ENCODE peak calls at places on chromosome 13, in ten cellular contexts. S, Z, Q, C, H, A, X, E, N and U are unnamed samples.

GRCh38 chr13:40247845-40248244 is 418.6 kb downstream of the FOXO1 start:
- DNase-seq in C (no peak), X (peak), A (no peak), Z (no peak), Q (no peak), N (no peak), S (no peak), H (no peak), E (no peak), U (no peak)

GRCh38 chr13:59722580-59722900 is 441.2 kb downstream of the DIAPH3 start:
- DNase-seq in C (no peak), N (no peak), Z (no peak), E (no peak), A (no peak), S (no peak), X (no peak), H (no peak), Q (no peak), U (no peak)

GRCh38 chr13:114025432-114026127 is 51.7 kb upstream of the C13orf46 start:
- DNase-seq in A (no peak), X (peak), N (no peak), Q (no peak), E (no peak), Z (peak), S (no peak), C (no peak), H (no peak), U (no peak)

GRCh38 chr13:53161231-53161630 is 132.6 kb downstream of the OLFM4 start:
- DNase-seq in A (no peak), X (no peak), Q (no peak), C (no peak), N (no peak), S (no peak), H (no peak), Z (no peak), E (no peak), U (no peak)

GRCh38 chr13:78100481-78100880 is 181.8 kb upstream of the EDNRB start:
- DNase-seq in Q (no peak), A (no peak), X (peak), H (no peak), S (no peak), C (no peak), N (no peak), E (no peak), Z (no peak), U (no peak)

GRCh38 chr13:45500492-45501174 is 35.9 kb downstream of the COG3 start:
- DNase-seq in X (peak), E (no peak), N (no peak), S (no peak), H (no peak), A (no peak), C (no peak), Z (peak), Q (peak), U (no peak)

GRCh38 chr13:28337196-28338045 is 157.5 kb downstream of the FLT1 start:
- DNase-seq in N (no peak), H (no peak), S (no peak), C (no peak), E (no peak), Q (no peak), A (no peak), Z (no peak), X (peak), U (no peak)

GRCh38 chr13:32642316-32642715 is 56.1 kb downstream of the PDS5B start:
- DNase-seq in X (no peak), Q (no peak), C (no peak), H (no peak), E (no peak), S (no peak), Z (no peak), N (no peak), A (no peak), U (no peak)

GRCh38 chr13:40211586-40211968 is 454.9 kb downstream of the FOXO1 start:
- DNase-seq in N (no peak), X (no peak), H (no peak), Z (no peak), S (no peak), C (no peak), A (no peak), Q (no peak), E (no peak), U (no peak)

GRCh38 chr13:97460004-97460756 is 26.2 kb downstream of the RAP2A start:
- DNase-seq in N (no peak), E (no peak), A (no peak), Q (no peak), H (no peak), C (no peak), Z (no peak), X (peak), S (peak), U (no peak)

GRCh38 chr13:66927562-66927961 is 302.6 kb downstream of the PCDH9 start:
- DNase-seq in Z (no peak), H (no peak), C (no peak), Q (no peak), N (no peak), X (no peak), S (no peak), E (no peak), A (no peak), U (no peak)

GRCh38 chr13:35157143-35157755 is 215.2 kb downstream of the NBEA start:
- DNase-seq in Z (peak), E (no peak), Q (peak), X (peak), A (no peak), S (peak), N (peak), C (no peak), H (no peak), U (no peak)

GRCh38 chr13:76884571-76885202 is 1.5 kb downstream of the KCTD12 start:
- DNase-seq in S (no peak), A (no peak), Z (no peak), N (no peak), E (no peak), Q (peak), H (no peak), X (peak), C (no peak), U (no peak)

GRCh38 chr13:106417467-106418110 is 117.9 kb downstream of the EFNB2 start:
- DNase-seq in E (no peak), H (no peak), C (no peak), X (no peak), Q (no peak), N (no peak), S (no peak), Z (no peak), A (no peak), U (no peak)

GRCh38 chr13:30371649-30372265 is 50.5 kb upstream of the UBE2L5 start:
- DNase-seq in Z (no peak), S (no peak), Q (peak), C (no peak), H (no peak), A (no peak), X (peak), E (no peak), N (peak), U (peak)

GRCh38 chr13:101624210-101624922 is 171.9 kb downstream of the ITGBL1 start:
- DNase-seq in H (peak), N (no peak), E (no peak), C (no peak), X (no peak), S (peak), A (no peak), Z (no peak), Q (peak), U (no peak)

GRCh38 chr13:97629601-97630272 is 195.8 kb downstream of the RAP2A start:
- DNase-seq in X (no peak), N (no peak), Z (no peak), H (peak), Q (no peak), A (no peak), C (no peak), E (no peak), S (peak), U (no peak)

GRCh38 chr13:18212873-18213272 is 968.8 kb downstream of the TUBA3C start:
- DNase-seq in Z (peak), E (no peak), A (no peak), Q (no peak), X (peak), S (no peak), C (peak), N (no peak), H (no peak), U (peak)

GRCh38 chr13:109180905-109181425 is 551.6 kb downstream of the MYO16 start:
- DNase-seq in H (no peak), Z (peak), C (no peak), Q (peak), E (no peak), X (peak), A (no peak), S (no peak), N (no peak), U (no peak)

GRCh38 chr13:81078048-81078447 is 737.1 kb upstream of the SPRY2 start:
- DNase-seq in E (no peak), X (no peak), S (no peak), H (no peak), Z (no peak), N (no peak), A (no peak), C (no peak), Q (no peak), U (no peak)

GRCh38 chr13:106468207-106468606 is 67.3 kb downstream of the EFNB2 start:
- DNase-seq in N (no peak), C (no peak), Q (no peak), Z (no peak), S (no peak), A (no peak), E (no peak), X (no peak), H (no peak), U (no peak)

GRCh38 chr13:42720858-42721219 is 60.5 kb upstream of the FAM216B start:
- DNase-seq in C (no peak), H (no peak), S (no peak), Z (no peak), A (no peak), N (no peak), X (no peak), Q (no peak), E (no peak), U (no peak)

GRCh38 chr13:77892491-77892890 is 26.1 kb downstream of the EDNRB start:
- DNase-seq in X (no peak), Z (no peak), H (no peak), S (no peak), N (no peak), A (no peak), E (no peak), C (no peak), Q (no peak), U (no peak)

GRCh38 chr13:42591602-42592001 is 17.6 kb downstream of the TNFSF11 start:
- DNase-seq in X (no peak), E (no peak), S (no peak), H (no peak), A (no peak), Z (no peak), N (no peak), C (no peak), Q (no peak), U (no peak)

GRCh38 chr13:112977525-112977924 is 8.5 kb downstream of the MCF2L start:
- DNase-seq in S (no peak), Q (no peak), X (no peak), A (no peak), C (no peak), E (no peak), H (no peak), Z (no peak), N (no peak), U (no peak)

GRCh38 chr13:109251958-109252357 is 534.4 kb downstream of the IRS2 start:
- DNase-seq in S (no peak), C (no peak), X (no peak), E (no peak), H (no peak), A (no peak), Q (no peak), N (no peak), Z (no peak), U (no peak)

GRCh38 chr13:25843692-25844091 is 208.1 kb downstream of the SHISA2 start:
- DNase-seq in E (no peak), H (no peak), X (no peak), N (no peak), C (no peak), Z (no peak), S (no peak), A (no peak), Q (no peak), U (no peak)

GRCh38 chr13:46667687-46668281 is 114.8 kb downstream of the LRCH1 start:
- DNase-seq in N (no peak), S (no peak), A (no peak), E (no peak), C (no peak), Q (peak), H (no peak), X (no peak), Z (no peak), U (no peak)

GRCh38 chr13:20721454-20722357 is 18.2 kb downstream of the IL17D start:
- DNase-seq in S (peak), C (no peak), Z (peak), E (no peak), N (no peak), H (no peak), X (peak), A (no peak), Q (peak), U (peak)

GRCh38 chr13:90015565-90016507 is 1331.7 kb upstream of the MIR17HG start:
- DNase-seq in X (peak), S (no peak), E (no peak), Q (peak), N (no peak), Z (no peak), C (no peak), H (no peak), A (no peak), U (no peak)

GRCh38 chr13:94214979-94215378 is 264.5 kb downstream of the DCT start:
- DNase-seq in Z (no peak), N (no peak), X (no peak), C (no peak), A (no peak), H (no peak), Q (no peak), S (no peak), E (no peak), U (no peak)

GRCh38 chr13:110001622-110002275 is 215.4 kb upstream of the IRS2 start:
- DNase-seq in H (no peak), X (peak), E (no peak), A (no peak), N (no peak), Z (peak), S (no peak), C (no peak), Q (no peak), U (no peak)

GRCh38 chr13:21541271-21541670 is 62.7 kb downstream of the MICU2 start:
- DNase-seq in S (no peak), Z (no peak), N (no peak), A (no peak), C (no peak), E (no peak), Q (peak), H (no peak), X (no peak), U (no peak)

GRCh38 chr13:75675421-75675820 is 39.3 kb downstream of the LMO7 start:
- DNase-seq in Z (no peak), X (peak), S (no peak), C (no peak), Q (no peak), H (no peak), A (no peak), E (no peak), N (no peak), U (no peak)

GRCh38 chr13:99484405-99484981 is 16.8 kb upstream of the TM9SF2 start:
- DNase-seq in Q (no peak), H (no peak), E (no peak), X (peak), N (no peak), S (no peak), A (no peak), C (no peak), Z (peak), U (no peak)

GRCh38 chr13:61728468-61728867 is 312.8 kb upstream of the PCDH20 start:
- DNase-seq in Q (peak), H (no peak), S (peak), Z (no peak), A (no peak), X (peak), C (no peak), E (no peak), N (no peak), U (no peak)

GRCh38 chr13:23960566-23961156 is 63.4 kb upstream of the C1QTNF9B start:
- DNase-seq in X (peak), N (no peak), Q (peak), S (peak), C (no peak), Z (no peak), H (no peak), A (peak), E (no peak), U (no peak)